ENCODE peak calls at places on chromosomes 13 and 19, in nine cellular contexts. One of them, this sample, is unnamed.

GRCh38 chr13:99721606-99722384 is 220.5 kb downstream of the TM9SF2 start:
- DNase-seq in SK-MEL-5: no peak
- DNase-seq in ureter: no peak
- DNase-seq in thoracic aorta: no peak
- DNase-seq in ecto neural progenitor cell: peak
- DNase-seq in PC-3: no peak
- DNase-seq in iPS-NIHi11: no peak
- DNase-seq in nucleus accumbens: no peak
- DNase-seq in stimulated activated CD4-positive, alpha-beta T cell treated with anti-CD3 and anti-CD28 coated beads, Interleukin-12 subunit alpha, Interleukin-12 subunit beta, amount 100 ng/mL, for 48 hours: no peak
- DNase-seq in this sample: no peak

GRCh38 chr19:4431808-4432674 is 25.6 kb downstream of the UBXN6 start:
- DNase-seq in SK-MEL-5: no peak
- DNase-seq in ureter: no peak
- DNase-seq in thoracic aorta: no peak
- DNase-seq in ecto neural progenitor cell: no peak
- DNase-seq in PC-3: no peak
- DNase-seq in iPS-NIHi11: no peak
- DNase-seq in nucleus accumbens: peak
- DNase-seq in stimulated activated CD4-positive, alpha-beta T cell treated with anti-CD3 and anti-CD28 coated beads, Interleukin-12 subunit alpha, Interleukin-12 subunit beta, amount 100 ng/mL, for 48 hours: no peak
- DNase-seq in this sample: no peak

GRCh38 chr19:42143341-42144234 is 11.3 kb upstream of the POU2F2 start:
- DNase-seq in SK-MEL-5: peak
- DNase-seq in ureter: no peak
- DNase-seq in thoracic aorta: no peak
- DNase-seq in ecto neural progenitor cell: peak
- DNase-seq in PC-3: peak
- DNase-seq in iPS-NIHi11: peak
- DNase-seq in nucleus accumbens: no peak
- DNase-seq in stimulated activated CD4-positive, alpha-beta T cell treated with anti-CD3 and anti-CD28 coated beads, Interleukin-12 subunit alpha, Interleukin-12 subunit beta, amount 100 ng/mL, for 48 hours: no peak
- DNase-seq in this sample: no peak

GRCh38 chr19:22144394-22144793 is 52.4 kb downstream of the ZNF676 start:
- DNase-seq in SK-MEL-5: no peak
- DNase-seq in ureter: no peak
- DNase-seq in thoracic aorta: no peak
- DNase-seq in ecto neural progenitor cell: no peak
- DNase-seq in PC-3: no peak
- DNase-seq in iPS-NIHi11: peak
- DNase-seq in nucleus accumbens: no peak
- DNase-seq in stimulated activated CD4-positive, alpha-beta T cell treated with anti-CD3 and anti-CD28 coated beads, Interleukin-12 subunit alpha, Interleukin-12 subunit beta, amount 100 ng/mL, for 48 hours: no peak
- DNase-seq in this sample: peak

GRCh38 chr13:73467103-73467502 is 408.3 kb downstream of the KLF5 start:
- DNase-seq in SK-MEL-5: no peak
- DNase-seq in ureter: no peak
- DNase-seq in thoracic aorta: no peak
- DNase-seq in ecto neural progenitor cell: no peak
- DNase-seq in PC-3: no peak
- DNase-seq in iPS-NIHi11: peak
- DNase-seq in nucleus accumbens: no peak
- DNase-seq in stimulated activated CD4-positive, alpha-beta T cell treated with anti-CD3 and anti-CD28 coated beads, Interleukin-12 subunit alpha, Interleukin-12 subunit beta, amount 100 ng/mL, for 48 hours: no peak
- DNase-seq in this sample: no peak

GRCh38 chr19:49554701-49555181 is 25.6 kb downstream of the NOSIP start:
- DNase-seq in SK-MEL-5: no peak
- DNase-seq in ureter: no peak
- DNase-seq in thoracic aorta: no peak
- DNase-seq in ecto neural progenitor cell: no peak
- DNase-seq in PC-3: no peak
- DNase-seq in iPS-NIHi11: no peak
- DNase-seq in nucleus accumbens: no peak
- DNase-seq in stimulated activated CD4-positive, alpha-beta T cell treated with anti-CD3 and anti-CD28 coated beads, Interleukin-12 subunit alpha, Interleukin-12 subunit beta, amount 100 ng/mL, for 48 hours: no peak
- DNase-seq in this sample: no peak

GRCh38 chr13:101785858-101786257 is 333.4 kb downstream of the ITGBL1 start:
- DNase-seq in SK-MEL-5: peak
- DNase-seq in ureter: no peak
- DNase-seq in thoracic aorta: no peak
- DNase-seq in ecto neural progenitor cell: peak
- DNase-seq in PC-3: peak
- DNase-seq in iPS-NIHi11: peak
- DNase-seq in nucleus accumbens: no peak
- DNase-seq in stimulated activated CD4-positive, alpha-beta T cell treated with anti-CD3 and anti-CD28 coated beads, Interleukin-12 subunit alpha, Interleukin-12 subunit beta, amount 100 ng/mL, for 48 hours: no peak
- DNase-seq in this sample: peak

GRCh38 chr13:39590466-39591036 is 12.4 kb downstream of the LHFPL6 start:
- DNase-seq in SK-MEL-5: no peak
- DNase-seq in ureter: no peak
- DNase-seq in thoracic aorta: no peak
- DNase-seq in ecto neural progenitor cell: no peak
- DNase-seq in PC-3: peak
- DNase-seq in iPS-NIHi11: no peak
- DNase-seq in nucleus accumbens: no peak
- DNase-seq in stimulated activated CD4-positive, alpha-beta T cell treated with anti-CD3 and anti-CD28 coated beads, Interleukin-12 subunit alpha, Interleukin-12 subunit beta, amount 100 ng/mL, for 48 hours: no peak
- DNase-seq in this sample: no peak

GRCh38 chr19:42281175-42282035 is 12.4 kb downstream of the CIC start:
- DNase-seq in SK-MEL-5: no peak
- DNase-seq in ureter: peak
- DNase-seq in thoracic aorta: no peak
- DNase-seq in ecto neural progenitor cell: peak
- DNase-seq in PC-3: no peak
- DNase-seq in iPS-NIHi11: peak
- DNase-seq in nucleus accumbens: peak
- DNase-seq in stimulated activated CD4-positive, alpha-beta T cell treated with anti-CD3 and anti-CD28 coated beads, Interleukin-12 subunit alpha, Interleukin-12 subunit beta, amount 100 ng/mL, for 48 hours: no peak
- DNase-seq in this sample: no peak

GRCh38 chr13:30216111-30216510 is 91.2 kb downstream of the KATNAL1 start:
- DNase-seq in SK-MEL-5: peak
- DNase-seq in ureter: no peak
- DNase-seq in thoracic aorta: no peak
- DNase-seq in ecto neural progenitor cell: no peak
- DNase-seq in PC-3: no peak
- DNase-seq in iPS-NIHi11: peak
- DNase-seq in nucleus accumbens: no peak
- DNase-seq in stimulated activated CD4-positive, alpha-beta T cell treated with anti-CD3 and anti-CD28 coated beads, Interleukin-12 subunit alpha, Interleukin-12 subunit beta, amount 100 ng/mL, for 48 hours: no peak
- DNase-seq in this sample: peak

GRCh38 chr19:646798-647565 is 7.3 kb downstream of the FGF22 start:
- DNase-seq in SK-MEL-5: no peak
- DNase-seq in ureter: no peak
- DNase-seq in thoracic aorta: no peak
- DNase-seq in ecto neural progenitor cell: no peak
- DNase-seq in PC-3: no peak
- DNase-seq in iPS-NIHi11: peak
- DNase-seq in nucleus accumbens: no peak
- DNase-seq in stimulated activated CD4-positive, alpha-beta T cell treated with anti-CD3 and anti-CD28 coated beads, Interleukin-12 subunit alpha, Interleukin-12 subunit beta, amount 100 ng/mL, for 48 hours: no peak
- DNase-seq in this sample: no peak

GRCh38 chr19:51320258-51320657 is 8.8 kb downstream of the IGLON5 start:
- DNase-seq in SK-MEL-5: no peak
- DNase-seq in ureter: no peak
- DNase-seq in thoracic aorta: no peak
- DNase-seq in ecto neural progenitor cell: no peak
- DNase-seq in PC-3: no peak
- DNase-seq in iPS-NIHi11: peak
- DNase-seq in nucleus accumbens: no peak
- DNase-seq in stimulated activated CD4-positive, alpha-beta T cell treated with anti-CD3 and anti-CD28 coated beads, Interleukin-12 subunit alpha, Interleukin-12 subunit beta, amount 100 ng/mL, for 48 hours: no peak
- DNase-seq in this sample: no peak

GRCh38 chr19:43687660-43687997 is 17.7 kb upstream of the PLAUR start:
- DNase-seq in SK-MEL-5: no peak
- DNase-seq in ureter: no peak
- DNase-seq in thoracic aorta: no peak
- DNase-seq in ecto neural progenitor cell: no peak
- DNase-seq in PC-3: no peak
- DNase-seq in iPS-NIHi11: no peak
- DNase-seq in nucleus accumbens: no peak
- DNase-seq in stimulated activated CD4-positive, alpha-beta T cell treated with anti-CD3 and anti-CD28 coated beads, Interleukin-12 subunit alpha, Interleukin-12 subunit beta, amount 100 ng/mL, for 48 hours: no peak
- DNase-seq in this sample: no peak

GRCh38 chr13:42354246-42355117 is 82.5 kb downstream of the AKAP11 start:
- DNase-seq in SK-MEL-5: peak
- DNase-seq in ureter: no peak
- DNase-seq in thoracic aorta: no peak
- DNase-seq in ecto neural progenitor cell: peak
- DNase-seq in PC-3: peak
- DNase-seq in iPS-NIHi11: peak
- DNase-seq in nucleus accumbens: no peak
- DNase-seq in stimulated activated CD4-positive, alpha-beta T cell treated with anti-CD3 and anti-CD28 coated beads, Interleukin-12 subunit alpha, Interleukin-12 subunit beta, amount 100 ng/mL, for 48 hours: peak
- DNase-seq in this sample: no peak

GRCh38 chr13:76685938-76686337 is 200.3 kb downstream of the KCTD12 start:
- DNase-seq in SK-MEL-5: no peak
- DNase-seq in ureter: no peak
- DNase-seq in thoracic aorta: no peak
- DNase-seq in ecto neural progenitor cell: no peak
- DNase-seq in PC-3: no peak
- DNase-seq in iPS-NIHi11: no peak
- DNase-seq in nucleus accumbens: no peak
- DNase-seq in stimulated activated CD4-positive, alpha-beta T cell treated with anti-CD3 and anti-CD28 coated beads, Interleukin-12 subunit alpha, Interleukin-12 subunit beta, amount 100 ng/mL, for 48 hours: no peak
- DNase-seq in this sample: no peak

GRCh38 chr19:4916292-4917082 is 7.2 kb downstream of the UHRF1 start:
- DNase-seq in SK-MEL-5: no peak
- DNase-seq in ureter: no peak
- DNase-seq in thoracic aorta: no peak
- DNase-seq in ecto neural progenitor cell: no peak
- DNase-seq in PC-3: no peak
- DNase-seq in iPS-NIHi11: no peak
- DNase-seq in nucleus accumbens: no peak
- DNase-seq in stimulated activated CD4-positive, alpha-beta T cell treated with anti-CD3 and anti-CD28 coated beads, Interleukin-12 subunit alpha, Interleukin-12 subunit beta, amount 100 ng/mL, for 48 hours: no peak
- DNase-seq in this sample: no peak

GRCh38 chr13:43116242-43116641 is 92.9 kb downstream of the DNAJC15 start:
- DNase-seq in SK-MEL-5: peak
- DNase-seq in ureter: no peak
- DNase-seq in thoracic aorta: no peak
- DNase-seq in ecto neural progenitor cell: no peak
- DNase-seq in PC-3: no peak
- DNase-seq in iPS-NIHi11: peak
- DNase-seq in nucleus accumbens: no peak
- DNase-seq in stimulated activated CD4-positive, alpha-beta T cell treated with anti-CD3 and anti-CD28 coated beads, Interleukin-12 subunit alpha, Interleukin-12 subunit beta, amount 100 ng/mL, for 48 hours: no peak
- DNase-seq in this sample: peak

GRCh38 chr13:42990147-42990990 is 1.7 kb downstream of the EPSTI1 start:
- DNase-seq in SK-MEL-5: no peak
- DNase-seq in ureter: no peak
- DNase-seq in thoracic aorta: no peak
- DNase-seq in ecto neural progenitor cell: no peak
- DNase-seq in PC-3: no peak
- DNase-seq in iPS-NIHi11: no peak
- DNase-seq in nucleus accumbens: no peak
- DNase-seq in stimulated activated CD4-positive, alpha-beta T cell treated with anti-CD3 and anti-CD28 coated beads, Interleukin-12 subunit alpha, Interleukin-12 subunit beta, amount 100 ng/mL, for 48 hours: no peak
- DNase-seq in this sample: no peak

GRCh38 chr19:39430675-39431593 is 4.8 kb downstream of the RPS16 start:
- DNase-seq in SK-MEL-5: peak
- DNase-seq in ureter: no peak
- DNase-seq in thoracic aorta: peak
- DNase-seq in ecto neural progenitor cell: no peak
- DNase-seq in PC-3: peak
- DNase-seq in iPS-NIHi11: no peak
- DNase-seq in nucleus accumbens: no peak
- DNase-seq in stimulated activated CD4-positive, alpha-beta T cell treated with anti-CD3 and anti-CD28 coated beads, Interleukin-12 subunit alpha, Interleukin-12 subunit beta, amount 100 ng/mL, for 48 hours: peak
- DNase-seq in this sample: peak

GRCh38 chr19:42596391-42597071 is 1.8 kb upstream of the CEACAM8 start:
- DNase-seq in SK-MEL-5: peak
- DNase-seq in ureter: no peak
- DNase-seq in thoracic aorta: no peak
- DNase-seq in ecto neural progenitor cell: peak
- DNase-seq in PC-3: peak
- DNase-seq in iPS-NIHi11: peak
- DNase-seq in nucleus accumbens: no peak
- DNase-seq in stimulated activated CD4-positive, alpha-beta T cell treated with anti-CD3 and anti-CD28 coated beads, Interleukin-12 subunit alpha, Interleukin-12 subunit beta, amount 100 ng/mL, for 48 hours: peak
- DNase-seq in this sample: peak

GRCh38 chr19:17424743-17425365 is 5.0 kb downstream of the MVB12A start:
- DNase-seq in SK-MEL-5: peak
- DNase-seq in ureter: no peak
- DNase-seq in thoracic aorta: no peak
- DNase-seq in ecto neural progenitor cell: peak
- DNase-seq in PC-3: peak
- DNase-seq in iPS-NIHi11: peak
- DNase-seq in nucleus accumbens: peak
- DNase-seq in stimulated activated CD4-positive, alpha-beta T cell treated with anti-CD3 and anti-CD28 coated beads, Interleukin-12 subunit alpha, Interleukin-12 subunit beta, amount 100 ng/mL, for 48 hours: no peak
- DNase-seq in this sample: peak

GRCh38 chr19:16371540-16371986 is 46.9 kb downstream of the KLF2 start:
- DNase-seq in SK-MEL-5: no peak
- DNase-seq in ureter: peak
- DNase-seq in thoracic aorta: no peak
- DNase-seq in ecto neural progenitor cell: no peak
- DNase-seq in PC-3: no peak
- DNase-seq in iPS-NIHi11: no peak
- DNase-seq in nucleus accumbens: no peak
- DNase-seq in stimulated activated CD4-positive, alpha-beta T cell treated with anti-CD3 and anti-CD28 coated beads, Interleukin-12 subunit alpha, Interleukin-12 subunit beta, amount 100 ng/mL, for 48 hours: peak
- DNase-seq in this sample: no peak

This sample was measured in DMS53.